ENCODE peak calls at places on chromosomes 16 and 17, in six cellular contexts. E is WTC11; H is EL; V is activated CD4-positive, alpha-beta T cell treated with anti-CD3 and anti-CD28 coated beads for 1 hour; N is lung microvascular endothelial cell; L is posterior cingulate gyrus. G is an unnamed sample.

GRCh38 chr17:51733166-51733565 is 425.3 kb downstream of the CA10 start:
- DNase-seq in E (no peak), H (no peak), V (no peak), N (no peak), L (no peak), G (no peak)

GRCh38 chr17:13182854-13183253 is 165.0 kb upstream of the ELAC2 start:
- DNase-seq in E (peak), H (no peak), V (no peak), N (no peak), L (no peak), G (no peak)

GRCh38 chr16:68386628-68387027 is 61.7 kb downstream of the SMPD3 start:
- DNase-seq in E (no peak), H (no peak), V (no peak), N (no peak), L (no peak), G (no peak)

GRCh38 chr17:68318103-68318991 is 27.1 kb downstream of the ARSG start:
- DNase-seq in E (no peak), H (peak), V (no peak), N (peak), L (no peak), G (no peak)

GRCh38 chr16:69917739-69918138 is 33.4 kb upstream of the CLEC18A start:
- DNase-seq in E (peak), H (peak), V (no peak), N (peak), L (no peak), G (no peak)

GRCh38 chr16:72224260-72224768 is 52.4 kb upstream of the PMFBP1 start:
- DNase-seq in E (no peak), H (no peak), V (no peak), N (no peak), L (no peak), G (no peak)

GRCh38 chr17:10620823-10621222 is 36.3 kb downstream of the MYH3 start:
- DNase-seq in E (no peak), H (no peak), V (no peak), N (no peak), L (no peak), G (no peak)

GRCh38 chr17:57667461-57667923 is 77.6 kb downstream of the CCDC182 start:
- DNase-seq in E (no peak), H (no peak), V (no peak), N (no peak), L (no peak), G (no peak)

GRCh38 chr17:83151442-83152220 is 72.2 kb downstream of the METRNL start:
- DNase-seq in E (no peak), H (peak), V (no peak), N (no peak), L (no peak), G (peak)

GRCh38 chr16:85225721-85226120 is 113.4 kb upstream of the CIBAR2 start:
- DNase-seq in E (no peak), H (no peak), V (no peak), N (no peak), L (no peak), G (no peak)

G was measured in D341Med.